ENCODE peak calls at places on chromosomes 16 and 17, in eight cellular contexts. O, P, S, W, Q, C, A and G are unnamed samples.

GRCh38 chr17:4969551-4970231 is 2.1 kb upstream of the SPAG7 start:
- DNase-seq in C (no peak), A (no peak), W (no peak), Q (no peak), S (no peak), P (peak), O (no peak), G (no peak)

GRCh38 chr17:27553019-27553511 is 77.9 kb upstream of the LGALS9 start:
- DNase-seq in W (no peak), P (no peak), Q (no peak), S (peak), O (no peak), C (peak), A (peak), G (no peak)

GRCh38 chr16:80081851-80082250 is 458.9 kb upstream of the DYNLRB2 start:
- DNase-seq in S (no peak), W (no peak), O (no peak), P (no peak), Q (no peak), C (no peak), A (no peak), G (no peak)

GRCh38 chr17:65697661-65698060 is 136.2 kb upstream of the AXIN2 start:
- DNase-seq in Q (no peak), A (no peak), P (no peak), C (no peak), S (no peak), W (no peak), O (no peak), G (no peak)

GRCh38 chr16:57795431-57795878 is 6.8 kb downstream of the KIFC3 start:
- DNase-seq in W (peak), A (no peak), O (peak), Q (no peak), C (peak), S (no peak), P (peak), G (peak)

GRCh38 chr17:33964344-33964979 is 290.6 kb upstream of the CCL2 start:
- DNase-seq in O (no peak), S (no peak), W (peak), A (no peak), C (no peak), Q (no peak), P (no peak), G (no peak)

GRCh38 chr17:47222032-47222431 is 12.9 kb downstream of the MYL4 start:
- DNase-seq in W (no peak), Q (no peak), C (no peak), O (no peak), P (no peak), A (no peak), S (no peak), G (no peak)

GRCh38 chr17:40355123-40355803 is 9.3 kb downstream of the GJD3 start:
- DNase-seq in S (peak), C (peak), P (peak), A (peak), W (peak), O (peak), Q (peak), G (peak)

GRCh38 chr16:8855972-8856371 is 12.8 kb downstream of the CARHSP1 start:
- DNase-seq in S (peak), O (no peak), A (no peak), P (peak), C (no peak), W (no peak), Q (peak), G (no peak)

GRCh38 chr16:30065943-30066881 is 652 bp downstream of the ALDOA start:
- DNase-seq in O (peak), C (no peak), A (peak), W (peak), S (no peak), P (no peak), Q (no peak), G (peak)

GRCh38 chr16:12185563-12185962 is 209.0 kb downstream of the SNX29 start:
- DNase-seq in C (no peak), P (no peak), Q (no peak), S (no peak), A (no peak), O (no peak), W (no peak), G (no peak)

GRCh38 chr16:5416013-5416412 is 318.4 kb upstream of the EEF2KMT start:
- DNase-seq in A (no peak), W (no peak), S (no peak), P (no peak), C (no peak), Q (no peak), O (no peak), G (no peak)

GRCh38 chr17:43578699-43579569 is 32.8 kb upstream of the ETV4 start:
- DNase-seq in P (no peak), C (no peak), A (no peak), W (no peak), S (peak), O (no peak), Q (no peak), G (no peak)

GRCh38 chr17:1979182-1979980 is 45.8 kb downstream of the RTN4RL1 start:
- DNase-seq in C (no peak), A (no peak), P (no peak), S (no peak), W (no peak), O (no peak), Q (no peak), G (no peak)

GRCh38 chr16:4052801-4053662 is 63.2 kb downstream of the ADCY9 start:
- DNase-seq in C (peak), S (peak), O (peak), P (peak), Q (peak), W (no peak), A (peak), G (no peak)
- H3K4me3 ChIP-seq in C (peak), S (peak), O (peak), P (peak), Q (peak), W (no peak), A (no peak), G (no peak)

GRCh38 chr16:54246454-54246821 is 40.1 kb downstream of the IRX3 start:
- DNase-seq in O (no peak), A (no peak), S (no peak), W (no peak), C (no peak), Q (no peak), P (no peak), G (no peak)
- H3K27ac ChIP-seq in O (no peak), A (no peak), S (no peak), W (no peak), C (no peak), Q (no peak), P (no peak), G (no peak)

GRCh38 chr17:62098623-62099231 is 33.6 kb upstream of the MED13 start:
- DNase-seq in P (no peak), C (no peak), S (no peak), O (no peak), W (no peak), Q (no peak), A (no peak), G (no peak)
- H3K4me3 ChIP-seq in P (no peak), C (no peak), S (no peak), O (no peak), W (no peak), Q (no peak), A (no peak), G (no peak)

DNA sequence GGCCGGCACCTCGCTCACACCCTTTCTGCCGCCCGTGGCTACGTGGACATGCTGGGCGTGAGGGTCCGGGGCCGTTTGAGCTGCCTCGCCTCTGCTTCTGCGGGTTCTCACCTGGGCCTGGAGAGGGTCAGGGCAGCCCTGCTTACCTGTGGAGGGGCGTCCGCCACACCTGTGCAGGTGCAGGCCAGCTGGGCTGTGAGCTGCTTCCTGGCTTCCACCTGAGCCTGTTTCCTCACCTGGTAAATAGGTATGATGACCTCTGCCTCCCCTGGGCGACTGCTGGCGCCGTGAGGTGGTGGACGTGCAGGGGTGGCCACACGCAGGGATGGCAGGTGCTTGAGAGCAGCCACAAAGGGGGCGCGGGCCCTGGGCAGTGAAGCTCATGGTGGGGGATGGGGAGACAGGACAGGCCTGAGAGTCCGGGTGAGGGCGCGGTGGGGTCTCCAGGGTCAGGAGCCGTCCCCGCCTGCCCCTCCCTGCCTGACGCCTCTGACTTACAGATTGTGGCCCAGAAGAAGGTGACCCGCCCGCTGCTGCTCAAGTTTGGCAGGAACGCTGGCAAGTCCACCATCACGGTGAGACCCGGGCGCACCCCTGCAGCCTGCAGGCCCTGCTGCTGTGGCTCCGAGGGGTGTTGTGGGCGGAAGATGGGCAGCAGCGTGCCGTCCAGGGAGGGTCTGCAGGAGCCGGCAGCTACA is 7.8 kb downstream of the CPNE7 start:
- DNase-seq in C (no peak), O (no peak), S (no peak), W (no peak), Q (no peak), P (no peak), A (no peak), G (no peak)
- H3K27ac ChIP-seq in C (no peak), O (no peak), S (no peak), W (no peak), Q (no peak), P (no peak), A (no peak), G (no peak)

GRCh38 chr17:79792984-79793923 is 3.6 kb downstream of the CBX8 start:
- DNase-seq in O (no peak), P (no peak), A (no peak), W (no peak), C (peak), Q (peak), S (no peak), G (no peak)
- H3K4me3 ChIP-seq in O (peak), P (peak), A (no peak), W (no peak), C (peak), Q (peak), S (peak), G (no peak)

GRCh38 chr17:60168654-60169053 is 18.9 kb downstream of the CA4 start:
- DNase-seq in Q (no peak), O (no peak), C (no peak), W (peak), P (no peak), A (no peak), S (no peak), G (no peak)

GRCh38 chr17:60171753-60172079 is 21.9 kb downstream of the CA4 start:
- DNase-seq in S (no peak), P (no peak), W (no peak), O (no peak), A (no peak), C (no peak), Q (no peak), G (no peak)

GRCh38 chr17:60173304-60173807 is 23.6 kb downstream of the CA4 start:
- DNase-seq in C (no peak), Q (no peak), S (no peak), O (no peak), W (no peak), A (no peak), P (no peak), G (no peak)

GRCh38 chr17:60169921-60170817 is 20.4 kb downstream of the CA4 start:
- DNase-seq in W (peak), S (no peak), O (peak), A (no peak), P (no peak), Q (no peak), C (peak), G (no peak)

DNA sequence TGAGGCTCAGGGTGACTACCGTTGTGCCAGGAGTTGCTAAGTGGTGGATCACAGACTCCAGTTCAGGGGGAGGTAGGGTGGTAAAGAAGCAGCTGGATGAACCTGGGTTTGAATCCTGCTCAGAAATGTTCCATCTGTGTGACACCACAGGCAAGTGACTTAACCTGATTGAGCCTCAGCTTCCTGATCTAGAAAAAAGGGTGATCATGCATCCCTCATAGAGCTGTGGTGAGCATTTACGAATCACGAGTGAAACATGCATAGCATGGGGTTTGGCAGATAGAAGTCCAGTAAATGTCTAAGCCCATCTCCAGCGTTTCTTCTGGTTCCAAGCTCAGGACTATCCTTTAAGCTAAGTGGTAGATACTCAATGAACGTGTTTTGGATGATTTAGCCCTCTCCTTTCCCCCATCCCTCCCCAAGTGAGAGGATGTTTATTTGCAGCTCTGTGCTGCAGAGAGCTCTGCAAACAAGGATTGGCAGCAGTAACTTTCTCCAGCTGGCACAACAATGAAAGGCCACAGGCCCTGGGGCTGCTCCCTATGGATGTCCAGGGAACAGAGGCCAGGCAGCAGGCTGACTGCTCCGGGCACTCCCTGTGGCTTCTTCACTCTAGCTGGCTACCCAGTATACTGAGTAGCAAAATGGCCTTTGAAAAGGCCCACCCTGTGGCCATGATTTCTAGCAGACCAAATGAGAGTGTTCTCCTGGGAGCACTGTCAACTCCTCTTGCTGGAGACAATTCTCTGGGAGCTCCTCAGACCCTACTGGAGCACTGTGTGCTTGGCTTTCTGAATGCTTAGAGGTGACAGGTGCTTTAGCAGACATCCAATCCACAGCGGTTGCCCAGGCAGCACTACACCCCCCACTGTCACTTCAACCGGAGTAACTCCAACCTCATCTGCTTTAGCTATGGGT is 21.3 kb downstream of the CA4 start:
- DNase-seq in Q (no peak), W (no peak), S (no peak), A (no peak), C (no peak), P (no peak), O (no peak), G (no peak)
- H3K27ac ChIP-seq in Q (no peak), W (no peak), S (no peak), A (no peak), C (no peak), P (no peak), O (peak), G (no peak)

DNA sequence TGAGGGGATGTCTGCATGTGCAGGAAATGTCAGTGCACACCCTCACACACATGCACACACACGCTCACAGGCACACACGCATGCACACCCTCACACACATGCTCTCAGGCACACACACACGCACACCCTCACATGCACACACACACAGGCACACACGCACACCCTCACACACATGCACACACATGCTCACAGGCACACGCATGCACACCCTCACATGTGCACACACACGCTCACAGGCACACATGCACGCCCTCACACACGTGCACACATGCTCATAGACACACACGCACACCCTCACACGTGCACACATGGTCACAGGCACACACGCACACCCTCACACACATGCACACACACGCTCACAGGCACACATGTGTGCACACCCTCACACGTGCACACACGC is 77.6 kb upstream of the ZNF469 start:
- DNase-seq in P (no peak), S (no peak), W (no peak), O (no peak), Q (no peak), A (no peak), C (no peak), G (no peak)
- H3K4me3 ChIP-seq in P (no peak), S (no peak), W (no peak), O (no peak), Q (no peak), A (no peak), C (no peak), G (no peak)

GRCh38 chr16:64440005-64440404 is 681.9 kb downstream of the CDH11 start:
- DNase-seq in P (no peak), W (no peak), C (no peak), O (no peak), A (no peak), Q (no peak), S (no peak), G (no peak)

GRCh38 chr16:64440421-64440831 is 681.4 kb downstream of the CDH11 start:
- DNase-seq in A (no peak), C (peak), S (peak), O (peak), Q (peak), P (no peak), W (no peak), G (no peak)

GRCh38 chr16:64437706-64438329 is 684.0 kb downstream of the CDH11 start:
- DNase-seq in A (no peak), W (no peak), O (peak), Q (no peak), S (no peak), C (no peak), P (no peak), G (no peak)

DNA sequence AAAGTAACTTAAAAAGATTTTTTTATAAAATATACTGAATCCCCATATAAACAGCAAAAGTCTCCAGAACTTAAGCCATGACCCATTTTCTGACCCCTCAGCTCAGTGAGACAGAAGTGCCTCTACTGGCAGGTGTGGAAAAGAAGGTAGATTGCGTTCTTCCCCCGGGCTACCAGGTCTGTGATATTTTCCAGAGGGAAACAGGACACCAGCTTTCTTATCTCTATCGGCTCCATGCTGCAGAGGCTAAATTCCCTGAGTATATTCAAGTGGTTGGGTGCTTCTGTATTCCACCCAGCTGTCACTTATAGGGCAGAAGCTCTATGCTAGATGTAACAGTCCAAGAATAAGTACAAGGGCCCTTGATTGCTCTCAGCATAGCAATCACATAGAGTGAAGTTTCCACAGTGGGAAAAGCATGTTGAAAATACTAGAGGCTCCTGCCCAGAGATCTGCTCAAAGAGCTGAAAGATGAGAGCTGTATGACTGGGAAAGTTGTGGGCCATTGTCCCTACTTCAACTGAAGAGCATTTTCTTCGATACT is 687.3 kb downstream of the CDH11 start:
- DNase-seq in P (no peak), Q (no peak), C (no peak), W (no peak), A (no peak), S (no peak), O (no peak), G (no peak)
- H3K27ac ChIP-seq in P (no peak), Q (no peak), C (no peak), W (no peak), A (no peak), S (no peak), O (no peak), G (no peak)

GRCh38 chr17:16361874-16362273 is 8.6 kb upstream of the CENPV start:
- DNase-seq in A (no peak), C (no peak), O (no peak), S (no peak), Q (no peak), P (peak), W (no peak), G (no peak)
- H3K4me3 ChIP-seq in A (no peak), C (no peak), O (no peak), S (no peak), Q (no peak), P (no peak), W (no peak), G (no peak)

DNA sequence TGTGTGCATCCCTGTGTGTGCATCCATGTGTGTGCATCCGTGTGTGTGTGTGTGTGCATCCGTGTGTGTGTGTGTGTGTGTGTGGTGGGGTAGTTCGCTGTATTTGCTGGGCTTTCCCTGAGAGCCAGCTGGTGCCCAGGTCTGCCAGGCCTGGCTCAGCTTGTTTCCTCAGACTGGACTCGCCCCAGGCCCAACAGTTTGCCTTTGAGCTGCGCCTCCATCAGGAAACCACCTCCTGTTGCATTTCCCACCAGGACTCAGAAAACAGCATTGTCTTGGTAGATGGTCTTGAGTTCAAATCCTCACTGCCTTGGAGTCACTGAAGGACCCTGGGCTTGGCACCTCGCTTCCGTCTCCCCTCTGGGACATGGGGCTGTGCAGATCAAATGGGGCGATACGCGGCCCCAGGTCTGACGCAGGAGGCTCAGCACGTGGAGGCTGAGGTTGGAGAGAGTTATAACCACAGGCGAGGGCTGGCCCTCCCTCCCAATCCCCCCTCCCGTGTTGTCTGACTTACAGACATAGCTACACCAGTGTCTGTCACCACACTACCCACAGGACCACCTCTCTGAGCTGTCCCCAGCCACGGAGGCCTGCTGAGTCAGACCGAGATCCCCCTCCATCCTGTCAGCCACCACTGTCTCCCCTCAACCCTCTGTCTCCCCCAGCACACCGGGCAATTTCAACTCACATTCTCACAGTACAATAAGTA is 4.7 kb downstream of the ITGAE start:
- DNase-seq in P (no peak), O (no peak), W (no peak), S (no peak), C (no peak), Q (no peak), A (no peak), G (peak)
- H3K27ac ChIP-seq in P (no peak), O (no peak), W (no peak), S (no peak), C (no peak), Q (no peak), A (no peak), G (peak)